ENCODE peak calls at places on chromosome 18, in four cellular contexts. Y is breast epithelium, K is GM12891, C is right lobe of liver. Z is an unnamed sample.

GRCh38 chr18:44823286-44823685 is 142.6 kb downstream of the SETBP1 start:
- DNase-seq in Y (no peak), K (no peak), C (no peak), Z (no peak)

GRCh38 chr18:37734406-37734805 is 168.8 kb upstream of the CELF4 start:
- DNase-seq in Y (no peak), K (no peak), C (no peak), Z (no peak)

GRCh38 chr18:31487251-31488015 is 10.5 kb upstream of the DSG2 start:
- DNase-seq in Y (no peak), K (no peak), C (no peak), Z (peak)

GRCh38 chr18:75365230-75365629 is 62.3 kb downstream of the SMIM21 start:
- DNase-seq in Y (no peak), K (no peak), C (no peak), Z (no peak)

GRCh38 chr18:23857756-23858155 is 156.8 kb upstream of the TTC39C start:
- DNase-seq in Y (no peak), K (no peak), C (peak), Z (no peak)

GRCh38 chr18:39594206-39594605 is 2028.6 kb upstream of the CELF4 start:
- DNase-seq in Y (no peak), K (no peak), C (no peak), Z (no peak)

GRCh38 chr18:54222922-54223567 is 1.4 kb downstream of the MBD2 start:
- DNase-seq in Y (no peak), K (no peak), C (no peak), Z (no peak)

GRCh38 chr18:25144835-25145234 is 207.1 kb downstream of the ZNF521 start:
- DNase-seq in Y (no peak), K (no peak), C (no peak), Z (no peak)

GRCh38 chr18:46672062-46672970 is 15.3 kb upstream of the LOXHD1 start:
- DNase-seq in Y (no peak), K (no peak), C (no peak), Z (no peak)

GRCh38 chr18:9334351-9335254 is at the start of gene TWSG1:
- DNase-seq in Y (peak), K (peak), C (peak), Z (peak)
- TF ChIP-seq POLR2A in Y (no peak), K (no peak), C (peak), Z (peak)

GRCh38 chr18:76565238-76566173 is 70.5 kb upstream of the ZNF516 start:
- DNase-seq in Y (peak), K (no peak), C (peak), Z (peak)
- TF ChIP-seq POLR2A in Y (no peak), K (no peak), C (peak), Z (no peak)

DNA sequence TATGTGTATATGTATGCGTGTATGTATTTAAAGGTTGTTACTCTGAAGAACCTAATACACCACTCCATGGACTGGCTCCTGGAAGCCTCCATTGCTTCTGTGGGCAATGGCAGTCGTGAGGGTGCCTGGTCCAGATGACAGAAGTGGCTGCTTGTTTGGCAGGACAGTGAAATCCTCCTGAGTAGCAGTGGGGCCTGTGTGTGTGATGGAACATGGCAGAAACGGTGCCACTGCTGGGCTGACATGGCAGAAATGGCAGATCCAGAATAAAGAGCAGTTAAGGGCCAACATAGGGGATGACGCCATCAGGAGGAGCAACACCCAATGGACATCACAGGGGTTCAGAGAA is 6.1 kb upstream of the CPLX4 start:
- DNase-seq in Y (no peak), K (no peak), C (no peak), Z (no peak)
- TF ChIP-seq POLR2A in Y (no peak), K (peak), C (no peak), Z (no peak)

GRCh38 chr18:78494204-78494603 is 485.4 kb upstream of the SALL3 start:
- DNase-seq in Y (no peak), K (no peak), C (no peak), Z (no peak)

GRCh38 chr18:78492813-78493371 is 486.7 kb upstream of the SALL3 start:
- DNase-seq in Y (no peak), K (no peak), C (no peak), Z (no peak)

GRCh38 chr18:78496095-78496494 is 483.5 kb upstream of the SALL3 start:
- DNase-seq in Y (no peak), K (no peak), C (no peak), Z (no peak)

GRCh38 chr18:78495550-78495949 is 484.1 kb upstream of the SALL3 start:
- DNase-seq in Y (no peak), K (no peak), C (no peak), Z (no peak)

DNA sequence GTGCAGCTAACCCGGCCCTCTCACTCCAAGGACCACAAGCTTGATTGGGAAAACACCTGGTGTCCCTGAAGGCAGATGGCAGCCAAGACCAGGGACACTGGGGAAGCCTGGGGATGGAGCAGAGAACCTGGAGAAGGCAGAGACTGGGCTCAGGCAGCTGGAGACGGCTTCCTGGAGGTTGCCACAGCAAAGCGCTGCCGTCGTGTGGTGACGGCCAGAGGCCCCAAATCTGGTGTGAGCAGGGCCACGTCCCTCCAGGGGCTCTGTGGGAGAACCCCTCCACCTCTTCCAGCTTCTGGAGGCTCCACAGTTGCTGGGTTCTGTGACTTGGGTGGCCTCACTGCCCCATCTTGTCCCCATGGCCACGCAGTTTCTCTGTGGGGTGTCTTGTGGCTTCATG is 484.9 kb upstream of the SALL3 start:
- DNase-seq in Y (no peak), K (no peak), C (no peak), Z (no peak)
- TF ChIP-seq POLR2A in Y (no peak), K (no peak), C (no peak), Z (no peak)

GRCh38 chr18:50393802-50394201 is 19.0 kb downstream of the SKA1 start:
- DNase-seq in Y (no peak), K (no peak), C (no peak), Z (no peak)

GRCh38 chr18:50396005-50396404 is 21.2 kb downstream of the SKA1 start:
- DNase-seq in Y (no peak), K (no peak), C (no peak), Z (no peak)

GRCh38 chr18:50397023-50397422 is 22.2 kb downstream of the SKA1 start:
- DNase-seq in Y (no peak), K (no peak), C (no peak), Z (no peak)

GRCh38 chr18:50398099-50398498 is 23.3 kb downstream of the SKA1 start:
- DNase-seq in Y (no peak), K (no peak), C (no peak), Z (no peak)

DNA sequence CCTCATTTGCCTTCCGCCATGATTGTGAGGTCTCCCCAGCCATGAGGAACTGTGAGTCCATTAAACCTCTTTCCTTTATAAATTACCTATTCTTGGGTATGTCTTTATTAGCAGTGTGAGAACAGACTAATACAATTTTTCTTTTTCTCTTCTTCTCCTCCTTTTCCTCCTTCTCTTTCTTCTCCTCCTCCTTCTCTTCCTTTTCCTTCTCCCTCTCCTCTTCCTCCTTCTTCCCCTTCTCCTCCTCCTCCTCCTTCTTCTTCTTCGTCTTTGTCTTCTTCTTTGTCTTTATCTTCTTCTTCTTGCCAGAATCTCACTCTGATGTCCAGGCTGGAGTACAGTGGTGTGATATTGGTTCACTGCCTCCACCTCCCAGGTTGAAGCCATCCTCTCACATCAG is 20.2 kb downstream of the SKA1 start:
- DNase-seq in Y (no peak), K (no peak), C (no peak), Z (no peak)
- TF ChIP-seq POLR2A in Y (no peak), K (no peak), C (no peak), Z (no peak)

DNA sequence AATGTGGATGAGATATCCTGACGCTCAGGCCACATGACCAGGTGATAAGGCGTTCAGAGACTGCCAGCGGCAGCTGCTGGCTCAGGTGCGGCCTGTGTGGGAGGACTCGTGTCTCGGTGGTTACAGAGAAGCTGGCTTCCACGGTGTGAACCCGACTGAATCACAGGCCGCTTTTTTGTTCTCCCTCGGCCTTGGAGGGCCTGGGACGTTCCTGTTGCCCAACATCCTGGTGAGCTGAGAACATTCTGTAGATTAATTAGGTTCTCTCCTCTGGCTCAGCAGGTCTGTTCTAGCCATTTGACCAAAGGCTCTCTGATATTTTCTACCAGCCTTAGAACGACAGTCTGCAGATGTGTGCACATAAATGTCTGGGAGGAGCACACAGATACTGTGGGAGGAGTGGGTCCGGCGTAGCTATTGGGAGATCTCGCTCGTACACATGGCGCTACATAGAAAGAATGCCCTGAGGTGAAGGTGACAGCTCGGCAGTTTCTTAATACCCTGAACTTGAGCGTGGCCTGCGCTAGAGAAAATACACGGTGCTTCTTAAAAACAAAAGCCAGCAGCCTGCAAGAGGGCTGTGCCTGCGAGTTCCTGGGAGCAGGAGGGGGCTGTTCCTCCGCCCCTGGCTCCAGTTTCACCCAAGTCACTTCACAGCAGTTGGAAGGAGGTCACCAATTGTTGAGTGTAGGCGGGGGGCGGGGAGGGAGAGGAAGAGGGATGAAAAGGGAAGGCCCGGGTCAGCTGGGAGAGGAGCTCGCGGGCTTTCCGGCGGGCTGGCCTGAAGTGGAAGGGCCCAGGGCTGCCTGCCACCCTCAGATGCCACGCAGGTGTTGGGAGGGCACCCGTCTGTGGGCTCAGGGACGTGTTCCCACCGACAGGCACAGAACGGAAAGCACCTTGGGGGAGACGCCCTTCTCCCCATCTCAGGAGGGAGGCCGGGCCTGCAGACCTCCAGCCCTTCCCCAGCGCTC is 124.6 kb upstream of the ZNF516 start:
- DNase-seq in Y (no peak), K (no peak), C (peak), Z (no peak)
- TF ChIP-seq POLR2A in Y (no peak), K (no peak), C (peak), Z (no peak)

GRCh38 chr18:12254820-12255511 is 805 bp downstream of the CIDEA start:
- DNase-seq in Y (no peak), K (no peak), C (no peak), Z (no peak)
- TF ChIP-seq POLR2A in Y (no peak), K (no peak), C (no peak), Z (no peak)

DNA sequence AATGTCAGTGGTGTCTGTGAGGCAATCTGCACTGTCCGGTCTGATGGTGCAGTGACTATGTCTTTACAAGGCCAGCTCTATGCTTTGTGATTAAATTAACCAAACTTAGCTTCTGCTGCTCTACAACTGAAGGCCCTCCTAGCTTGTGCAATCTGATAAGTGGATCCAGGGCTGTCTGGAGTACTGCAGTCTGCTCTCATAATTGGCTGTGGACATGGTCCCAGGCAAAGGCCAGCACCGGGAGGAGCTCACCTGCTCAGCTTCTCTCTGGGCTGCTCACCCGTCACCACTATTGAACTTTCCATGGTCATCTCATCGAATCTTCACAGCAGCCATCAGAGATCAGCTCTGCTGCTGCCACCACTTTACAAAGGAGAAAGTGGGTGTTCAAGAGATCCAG is 13.0 kb upstream of the APCDD1 start:
- DNase-seq in Y (no peak), K (no peak), C (no peak), Z (no peak)
- TF ChIP-seq POLR2A in Y (no peak), K (no peak), C (no peak), Z (no peak)

GRCh38 chr18:56789889-56790180 is 138.7 kb downstream of the WDR7 start:
- DNase-seq in Y (no peak), K (no peak), C (no peak), Z (no peak)

GRCh38 chr18:56787392-56787791 is 136.2 kb downstream of the WDR7 start:
- DNase-seq in Y (no peak), K (no peak), C (no peak), Z (no peak)

GRCh38 chr18:56785006-56785405 is 133.8 kb downstream of the WDR7 start:
- DNase-seq in Y (no peak), K (no peak), C (no peak), Z (no peak)

DNA sequence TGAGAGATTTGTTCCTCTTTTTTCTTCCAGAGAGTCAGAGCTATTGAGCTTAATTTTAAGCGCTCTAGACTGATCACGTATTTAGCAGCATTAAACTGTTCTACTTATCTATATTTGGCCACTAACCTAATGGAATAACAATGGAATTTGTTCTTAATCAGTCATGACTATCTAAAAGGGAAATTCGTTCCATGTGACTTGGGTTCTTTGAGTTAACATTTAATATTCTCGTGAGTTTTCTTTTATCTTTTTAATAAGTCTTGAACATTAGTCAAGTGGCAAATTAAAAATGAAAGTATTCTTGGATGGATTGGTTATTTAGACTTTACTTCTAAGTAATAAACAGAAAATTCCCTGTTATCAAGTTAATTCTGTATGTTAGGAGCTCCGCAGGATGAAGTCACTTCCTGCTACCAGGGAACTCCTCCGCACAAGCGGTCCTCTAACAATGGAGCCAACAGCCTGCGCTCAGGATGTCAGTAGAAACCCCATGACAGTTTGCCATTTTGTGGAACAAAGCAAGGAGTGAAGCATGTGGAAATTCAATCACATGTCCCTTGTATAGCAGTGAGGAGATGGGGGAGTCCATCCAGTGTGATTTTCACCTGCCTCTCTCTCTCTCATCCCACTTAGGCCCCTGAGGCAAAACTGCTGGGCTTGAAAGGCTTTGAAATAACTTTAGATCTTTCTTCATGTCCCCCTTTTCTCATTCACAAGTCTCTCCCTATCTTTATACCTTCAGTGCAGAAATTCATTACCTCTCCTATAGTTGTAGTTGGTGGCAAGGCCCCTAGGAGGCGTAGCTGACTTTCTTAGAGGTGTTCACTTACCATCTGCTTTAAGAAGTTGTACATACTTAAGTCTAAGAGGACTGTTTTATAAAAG is 138.1 kb downstream of the WDR7 start:
- DNase-seq in Y (no peak), K (no peak), C (no peak), Z (peak)
- TF ChIP-seq POLR2A in Y (no peak), K (no peak), C (no peak), Z (no peak)

GRCh38 chr18:51110073-51110797 is 80.2 kb downstream of the SMAD4 start:
- DNase-seq in Y (peak), K (peak), C (peak), Z (peak)
- TF ChIP-seq POLR2A in Y (no peak), K (no peak), C (no peak), Z (no peak)